ENCODE peak calls at places on chromosomes 3 and 15, in five cellular contexts. One of them, this sample, is unnamed.

GRCh38 chr3:162538906-162539305 is 1042.3 kb downstream of the OTOL1 start:
- DNase-seq in psoas muscle: no peak
- DNase-seq in PC-3: no peak
- DNase-seq in mesothelial cell of epicardium: no peak
- DNase-seq in kidney: no peak
- DNase-seq in this sample: no peak

GRCh38 chr3:42013652-42014442 is 51.9 kb upstream of the ULK4 start:
- DNase-seq in psoas muscle: peak
- DNase-seq in kidney: peak
- DNase-seq in PC-3: peak
- DNase-seq in mesothelial cell of epicardium: peak
- DNase-seq in this sample: peak

GRCh38 chr3:123633530-123633929 is 48.7 kb upstream of the HACD2 start:
- DNase-seq in mesothelial cell of epicardium: no peak
- DNase-seq in psoas muscle: no peak
- DNase-seq in PC-3: no peak
- DNase-seq in kidney: no peak
- DNase-seq in this sample: no peak

GRCh38 chr3:194375473-194375872 is 5.9 kb upstream of the LRRC15 start:
- DNase-seq in mesothelial cell of epicardium: no peak
- DNase-seq in PC-3: peak
- DNase-seq in psoas muscle: no peak
- DNase-seq in kidney: peak
- DNase-seq in this sample: no peak

GRCh38 chr15:75672111-75672602 is 24.4 kb downstream of the SNX33 start:
- DNase-seq in psoas muscle: no peak
- DNase-seq in PC-3: no peak
- DNase-seq in mesothelial cell of epicardium: no peak
- DNase-seq in kidney: no peak
- DNase-seq in this sample: no peak

GRCh38 chr3:20673866-20674265 is 487.9 kb upstream of the SGO1 start:
- DNase-seq in kidney: no peak
- DNase-seq in mesothelial cell of epicardium: no peak
- DNase-seq in PC-3: no peak
- DNase-seq in psoas muscle: no peak
- DNase-seq in this sample: no peak

GRCh38 chr15:44584162-44584749 is 47.3 kb downstream of the EIF3J start:
- DNase-seq in psoas muscle: no peak
- DNase-seq in kidney: no peak
- DNase-seq in mesothelial cell of epicardium: no peak
- DNase-seq in PC-3: peak
- DNase-seq in this sample: no peak

GRCh38 chr15:100336061-100336460 is 5.7 kb downstream of the ADAMTS17 start:
- DNase-seq in mesothelial cell of epicardium: no peak
- DNase-seq in kidney: no peak
- DNase-seq in psoas muscle: no peak
- DNase-seq in PC-3: no peak
- DNase-seq in this sample: no peak

GRCh38 chr3:30475038-30475808 is 131.2 kb upstream of the TGFBR2 start:
- DNase-seq in PC-3: no peak
- DNase-seq in kidney: no peak
- DNase-seq in psoas muscle: no peak
- DNase-seq in mesothelial cell of epicardium: no peak
- DNase-seq in this sample: no peak

GRCh38 chr15:80785335-80785734 is 6.2 kb downstream of the CEMIP start:
- DNase-seq in kidney: no peak
- DNase-seq in psoas muscle: no peak
- DNase-seq in mesothelial cell of epicardium: no peak
- DNase-seq in PC-3: no peak
- DNase-seq in this sample: no peak

GRCh38 chr3:157493627-157494550 is 9.3 kb downstream of the VEPH1 start:
- DNase-seq in mesothelial cell of epicardium: no peak
- DNase-seq in psoas muscle: no peak
- DNase-seq in kidney: no peak
- DNase-seq in PC-3: peak
- DNase-seq in this sample: no peak
- TF ChIP-seq CTCF in mesothelial cell of epicardium: peak
- TF ChIP-seq CTCF in psoas muscle: peak
- TF ChIP-seq CTCF in kidney: peak
- TF ChIP-seq CTCF in PC-3: peak
- TF ChIP-seq CTCF in this sample: peak

GRCh38 chr3:17901893-17902292 is 159.5 kb upstream of the TBC1D5 start:
- DNase-seq in mesothelial cell of epicardium: no peak
- DNase-seq in kidney: no peak
- DNase-seq in psoas muscle: no peak
- DNase-seq in PC-3: no peak
- DNase-seq in this sample: no peak

GRCh38 chr3:17910922-17911321 is 168.5 kb upstream of the TBC1D5 start:
- DNase-seq in psoas muscle: no peak
- DNase-seq in kidney: no peak
- DNase-seq in mesothelial cell of epicardium: no peak
- DNase-seq in PC-3: no peak
- DNase-seq in this sample: no peak

GRCh38 chr3:17908399-17909191 is 166.2 kb upstream of the TBC1D5 start:
- DNase-seq in PC-3: no peak
- DNase-seq in psoas muscle: no peak
- DNase-seq in kidney: no peak
- DNase-seq in mesothelial cell of epicardium: no peak
- DNase-seq in this sample: no peak

DNA sequence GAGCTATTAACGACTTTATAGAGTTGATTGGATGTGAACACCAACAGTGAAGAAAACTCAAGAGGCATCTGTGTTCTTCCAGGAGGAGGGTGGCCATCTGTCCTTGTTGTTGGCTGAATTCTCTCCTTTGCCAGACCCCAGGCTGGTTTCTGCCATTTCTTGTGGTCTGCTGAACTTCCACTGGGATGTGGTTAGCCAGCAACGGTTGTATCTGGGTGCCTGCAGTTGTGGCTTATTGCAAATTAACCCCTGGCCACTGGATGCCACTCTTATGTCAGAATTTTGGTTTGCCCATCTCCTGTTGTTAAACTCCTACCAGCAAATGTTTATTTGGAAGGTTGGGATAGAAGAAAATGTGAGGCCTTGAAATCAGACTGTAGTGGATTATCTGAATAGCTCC is 163.6 kb upstream of the TBC1D5 start:
- DNase-seq in PC-3: no peak
- DNase-seq in psoas muscle: no peak
- DNase-seq in kidney: no peak
- DNase-seq in mesothelial cell of epicardium: no peak
- DNase-seq in this sample: no peak
- TF ChIP-seq CTCF in PC-3: peak
- TF ChIP-seq CTCF in psoas muscle: no peak
- TF ChIP-seq CTCF in kidney: no peak
- TF ChIP-seq CTCF in mesothelial cell of epicardium: no peak
- TF ChIP-seq CTCF in this sample: no peak

DNA sequence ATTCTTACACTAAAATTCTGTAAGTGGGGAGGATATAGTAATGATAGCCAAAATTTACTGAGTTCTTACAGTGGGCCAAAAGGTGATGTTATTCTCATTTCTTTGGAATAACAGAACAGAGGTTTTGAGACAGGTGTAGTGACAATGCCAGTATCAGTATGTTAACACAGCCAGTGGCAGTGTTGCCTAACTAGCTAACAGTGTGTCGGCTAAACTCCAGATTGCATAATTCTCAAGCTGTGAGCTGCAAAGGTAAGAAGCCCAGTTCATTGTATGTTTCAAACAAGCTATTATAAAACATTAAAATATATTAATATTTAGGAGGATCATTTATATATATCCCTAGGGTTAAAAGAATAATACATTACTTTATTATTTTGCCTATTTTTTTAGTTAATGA is 920 bp downstream of the SLC15A2 start:
- DNase-seq in psoas muscle: no peak
- DNase-seq in PC-3: no peak
- DNase-seq in kidney: no peak
- DNase-seq in mesothelial cell of epicardium: no peak
- DNase-seq in this sample: no peak
- TF ChIP-seq CTCF in psoas muscle: no peak
- TF ChIP-seq CTCF in PC-3: no peak
- TF ChIP-seq CTCF in kidney: no peak
- TF ChIP-seq CTCF in mesothelial cell of epicardium: no peak
- TF ChIP-seq CTCF in this sample: no peak

GRCh38 chr15:48877630-48878595 is at the start of gene EID1:
- DNase-seq in PC-3: peak
- DNase-seq in psoas muscle: peak
- DNase-seq in kidney: peak
- DNase-seq in mesothelial cell of epicardium: peak
- DNase-seq in this sample: peak
- TF ChIP-seq CTCF in PC-3: no peak
- TF ChIP-seq CTCF in psoas muscle: no peak
- TF ChIP-seq CTCF in kidney: no peak
- TF ChIP-seq CTCF in mesothelial cell of epicardium: no peak
- TF ChIP-seq CTCF in this sample: peak

DNA sequence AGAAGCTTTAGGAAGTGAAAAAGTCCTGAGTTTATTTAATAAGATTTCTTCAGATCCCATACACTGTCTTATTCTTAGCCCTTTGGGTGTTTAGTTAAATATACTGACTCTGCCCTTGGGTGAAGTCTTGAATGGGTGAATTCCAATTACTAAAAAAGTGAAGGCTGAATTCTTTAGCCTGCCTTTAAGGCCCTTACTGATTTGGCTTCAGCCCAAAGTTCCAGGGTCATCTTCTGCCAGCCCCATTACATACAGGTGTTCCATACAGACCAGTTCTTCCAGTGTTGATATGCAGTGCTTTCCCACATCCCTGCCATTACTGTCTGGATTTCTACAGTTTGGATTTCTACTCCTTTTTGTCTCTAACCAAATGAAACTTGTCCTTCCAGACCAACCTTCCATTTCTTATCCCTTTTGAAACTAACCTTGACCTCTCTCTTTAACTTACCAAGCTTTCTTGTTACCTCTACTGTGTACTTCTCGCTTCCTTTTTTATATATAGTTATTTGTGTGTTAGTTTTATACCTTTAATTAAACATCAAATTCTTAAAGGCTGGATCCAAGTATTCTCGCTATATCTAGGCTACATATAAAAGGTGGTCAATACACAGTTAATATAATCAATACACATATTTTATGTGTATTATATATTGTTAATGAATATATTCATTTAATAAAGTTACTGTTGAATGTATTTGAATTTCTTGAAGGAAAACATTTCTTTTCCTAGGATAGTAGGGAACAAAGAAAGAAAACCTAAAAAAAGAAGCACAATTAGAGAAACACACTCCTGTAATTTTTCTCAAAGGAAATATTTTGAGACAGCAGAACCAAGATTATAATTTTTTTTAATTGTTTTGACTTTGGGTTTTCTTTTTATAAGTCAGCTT is 15.0 kb downstream of the MBNL1 start:
- DNase-seq in psoas muscle: no peak
- DNase-seq in PC-3: no peak
- DNase-seq in kidney: no peak
- DNase-seq in mesothelial cell of epicardium: no peak
- DNase-seq in this sample: no peak
- TF ChIP-seq CTCF in psoas muscle: no peak
- TF ChIP-seq CTCF in PC-3: no peak
- TF ChIP-seq CTCF in kidney: no peak
- TF ChIP-seq CTCF in mesothelial cell of epicardium: no peak
- TF ChIP-seq CTCF in this sample: no peak

DNA sequence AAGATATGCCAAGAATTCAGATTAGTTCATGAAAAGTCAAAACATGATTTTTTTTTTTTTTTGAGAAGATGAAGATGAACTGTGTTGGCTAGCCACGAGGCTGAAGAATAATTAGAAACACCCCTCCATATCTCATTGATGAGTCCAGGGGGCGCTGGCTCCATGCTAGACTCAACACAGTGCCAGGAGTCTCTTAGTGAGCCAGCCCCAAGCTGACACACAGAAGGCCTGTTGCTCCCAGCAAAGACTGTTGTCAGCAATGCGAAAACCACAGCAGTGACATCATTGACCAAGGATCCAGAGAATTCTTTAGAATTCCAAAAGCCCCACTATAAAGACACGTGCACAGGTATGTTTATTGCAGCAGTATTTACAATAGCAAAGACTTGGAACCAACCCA is 185.2 kb downstream of the ANXA2 start:
- DNase-seq in kidney: no peak
- DNase-seq in psoas muscle: no peak
- DNase-seq in PC-3: peak
- DNase-seq in mesothelial cell of epicardium: no peak
- DNase-seq in this sample: no peak
- TF ChIP-seq CTCF in kidney: no peak
- TF ChIP-seq CTCF in psoas muscle: no peak
- TF ChIP-seq CTCF in PC-3: peak
- TF ChIP-seq CTCF in mesothelial cell of epicardium: no peak
- TF ChIP-seq CTCF in this sample: no peak

This sample was measured in dorsolateral prefrontal cortex.